ENCODE peak calls at places on chromosomes 6 and 20, in ten cellular contexts. One of them, this sample, is unnamed.

GRCh38 chr6:34227656-34228421 is 8.8 kb upstream of the HMGA1 start:
- DNase-seq in cardiac fibroblast: no peak
- DNase-seq in heart right ventricle: no peak
- DNase-seq in PC-9: peak
- DNase-seq in AG04450: no peak
- DNase-seq in astrocyte of the spinal cord: no peak
- DNase-seq in SK-N-SH: no peak
- DNase-seq in brain microvascular endothelial cell: no peak
- DNase-seq in BE2C: no peak
- DNase-seq in fibroblast of pulmonary artery: no peak
- DNase-seq in this sample: no peak

GRCh38 chr6:26421259-26422144 is 18.8 kb upstream of the BTN3A3 start:
- DNase-seq in cardiac fibroblast: peak
- DNase-seq in heart right ventricle: peak
- DNase-seq in PC-9: peak
- DNase-seq in AG04450: peak
- DNase-seq in astrocyte of the spinal cord: peak
- DNase-seq in SK-N-SH: peak
- DNase-seq in brain microvascular endothelial cell: peak
- DNase-seq in BE2C: peak
- DNase-seq in fibroblast of pulmonary artery: peak
- DNase-seq in this sample: peak

GRCh38 chr6:6557871-6558270 is 30.6 kb upstream of the LY86 start:
- DNase-seq in cardiac fibroblast: no peak
- DNase-seq in heart right ventricle: no peak
- DNase-seq in PC-9: no peak
- DNase-seq in AG04450: no peak
- DNase-seq in astrocyte of the spinal cord: no peak
- DNase-seq in SK-N-SH: no peak
- DNase-seq in brain microvascular endothelial cell: no peak
- DNase-seq in BE2C: no peak
- DNase-seq in fibroblast of pulmonary artery: no peak
- DNase-seq in this sample: no peak

GRCh38 chr20:10713161-10713560 is 39.4 kb upstream of the JAG1 start:
- DNase-seq in cardiac fibroblast: no peak
- DNase-seq in heart right ventricle: no peak
- DNase-seq in PC-9: no peak
- DNase-seq in AG04450: no peak
- DNase-seq in astrocyte of the spinal cord: no peak
- DNase-seq in SK-N-SH: no peak
- DNase-seq in brain microvascular endothelial cell: no peak
- DNase-seq in BE2C: no peak
- DNase-seq in fibroblast of pulmonary artery: no peak
- DNase-seq in this sample: no peak

GRCh38 chr6:131811510-131811909 is 3.7 kb downstream of the ENPP1 start:
- DNase-seq in cardiac fibroblast: no peak
- DNase-seq in heart right ventricle: no peak
- DNase-seq in PC-9: no peak
- DNase-seq in AG04450: no peak
- DNase-seq in astrocyte of the spinal cord: no peak
- DNase-seq in SK-N-SH: no peak
- DNase-seq in brain microvascular endothelial cell: no peak
- DNase-seq in BE2C: no peak
- DNase-seq in fibroblast of pulmonary artery: no peak
- DNase-seq in this sample: no peak

GRCh38 chr6:106496791-106497190 is 132.5 kb downstream of the RTN4IP1 start:
- DNase-seq in cardiac fibroblast: no peak
- DNase-seq in heart right ventricle: no peak
- DNase-seq in PC-9: no peak
- DNase-seq in AG04450: no peak
- DNase-seq in astrocyte of the spinal cord: no peak
- DNase-seq in SK-N-SH: no peak
- DNase-seq in brain microvascular endothelial cell: no peak
- DNase-seq in BE2C: no peak
- DNase-seq in fibroblast of pulmonary artery: no peak
- DNase-seq in this sample: no peak

GRCh38 chr6:135434095-135434494 is 63.4 kb downstream of the AHI1 start:
- DNase-seq in cardiac fibroblast: no peak
- DNase-seq in heart right ventricle: no peak
- DNase-seq in PC-9: no peak
- DNase-seq in AG04450: no peak
- DNase-seq in astrocyte of the spinal cord: no peak
- DNase-seq in SK-N-SH: no peak
- DNase-seq in brain microvascular endothelial cell: no peak
- DNase-seq in BE2C: no peak
- DNase-seq in fibroblast of pulmonary artery: no peak
- DNase-seq in this sample: no peak

GRCh38 chr6:2684059-2684749 is 66.5 kb downstream of the MYLK4 start:
- DNase-seq in cardiac fibroblast: peak
- DNase-seq in heart right ventricle: no peak
- DNase-seq in PC-9: peak
- DNase-seq in AG04450: no peak
- DNase-seq in astrocyte of the spinal cord: peak
- DNase-seq in SK-N-SH: no peak
- DNase-seq in brain microvascular endothelial cell: peak
- DNase-seq in BE2C: no peak
- DNase-seq in fibroblast of pulmonary artery: peak
- DNase-seq in this sample: no peak

GRCh38 chr20:13857304-13857703 is 72.5 kb downstream of the NDUFAF5 start:
- DNase-seq in cardiac fibroblast: no peak
- DNase-seq in heart right ventricle: peak
- DNase-seq in PC-9: no peak
- DNase-seq in AG04450: no peak
- DNase-seq in astrocyte of the spinal cord: no peak
- DNase-seq in SK-N-SH: no peak
- DNase-seq in brain microvascular endothelial cell: no peak
- DNase-seq in BE2C: no peak
- DNase-seq in fibroblast of pulmonary artery: no peak
- DNase-seq in this sample: no peak

GRCh38 chr6:26394289-26394688 is 7.8 kb upstream of the BTN3A1 start:
- DNase-seq in cardiac fibroblast: peak
- DNase-seq in heart right ventricle: peak
- DNase-seq in PC-9: peak
- DNase-seq in AG04450: peak
- DNase-seq in astrocyte of the spinal cord: peak
- DNase-seq in SK-N-SH: no peak
- DNase-seq in brain microvascular endothelial cell: peak
- DNase-seq in BE2C: no peak
- DNase-seq in fibroblast of pulmonary artery: peak
- DNase-seq in this sample: no peak

GRCh38 chr20:15609956-15610355 is 963.3 kb downstream of the KIF16B start:
- DNase-seq in cardiac fibroblast: no peak
- DNase-seq in heart right ventricle: no peak
- DNase-seq in PC-9: no peak
- DNase-seq in AG04450: no peak
- DNase-seq in astrocyte of the spinal cord: no peak
- DNase-seq in SK-N-SH: no peak
- DNase-seq in brain microvascular endothelial cell: no peak
- DNase-seq in BE2C: no peak
- DNase-seq in fibroblast of pulmonary artery: no peak
- DNase-seq in this sample: no peak

DNA sequence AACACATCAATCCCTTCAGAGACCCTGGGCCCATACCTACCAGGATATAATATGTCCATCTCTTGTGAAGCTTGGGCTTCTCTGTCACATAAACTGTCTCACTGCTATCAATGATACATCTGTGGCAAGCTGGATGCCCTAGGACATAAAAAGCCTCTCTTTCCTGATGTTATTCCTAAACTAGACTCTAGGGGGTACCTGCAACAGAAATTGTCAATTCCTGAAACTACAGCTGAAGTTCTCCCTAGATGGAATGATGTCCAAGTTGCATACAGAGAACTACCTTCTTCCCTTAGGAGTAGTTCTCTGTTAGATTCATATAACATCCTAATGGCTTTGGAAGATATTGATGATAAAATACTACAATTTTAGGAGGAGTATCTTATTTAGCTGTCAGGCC is 35.8 kb downstream of the TBX18 start:
- DNase-seq in cardiac fibroblast: peak
- DNase-seq in heart right ventricle: no peak
- DNase-seq in PC-9: no peak
- DNase-seq in AG04450: no peak
- DNase-seq in astrocyte of the spinal cord: peak
- DNase-seq in SK-N-SH: peak
- DNase-seq in brain microvascular endothelial cell: peak
- DNase-seq in BE2C: no peak
- DNase-seq in fibroblast of pulmonary artery: peak
- DNase-seq in this sample: no peak
- TF ChIP-seq CTCF in cardiac fibroblast: peak
- TF ChIP-seq CTCF in heart right ventricle: no peak
- TF ChIP-seq CTCF in PC-9: peak
- TF ChIP-seq CTCF in AG04450: peak
- TF ChIP-seq CTCF in astrocyte of the spinal cord: peak
- TF ChIP-seq CTCF in SK-N-SH: peak
- TF ChIP-seq CTCF in brain microvascular endothelial cell: peak
- TF ChIP-seq CTCF in BE2C: peak
- TF ChIP-seq CTCF in fibroblast of pulmonary artery: peak
- TF ChIP-seq CTCF in this sample: peak

DNA sequence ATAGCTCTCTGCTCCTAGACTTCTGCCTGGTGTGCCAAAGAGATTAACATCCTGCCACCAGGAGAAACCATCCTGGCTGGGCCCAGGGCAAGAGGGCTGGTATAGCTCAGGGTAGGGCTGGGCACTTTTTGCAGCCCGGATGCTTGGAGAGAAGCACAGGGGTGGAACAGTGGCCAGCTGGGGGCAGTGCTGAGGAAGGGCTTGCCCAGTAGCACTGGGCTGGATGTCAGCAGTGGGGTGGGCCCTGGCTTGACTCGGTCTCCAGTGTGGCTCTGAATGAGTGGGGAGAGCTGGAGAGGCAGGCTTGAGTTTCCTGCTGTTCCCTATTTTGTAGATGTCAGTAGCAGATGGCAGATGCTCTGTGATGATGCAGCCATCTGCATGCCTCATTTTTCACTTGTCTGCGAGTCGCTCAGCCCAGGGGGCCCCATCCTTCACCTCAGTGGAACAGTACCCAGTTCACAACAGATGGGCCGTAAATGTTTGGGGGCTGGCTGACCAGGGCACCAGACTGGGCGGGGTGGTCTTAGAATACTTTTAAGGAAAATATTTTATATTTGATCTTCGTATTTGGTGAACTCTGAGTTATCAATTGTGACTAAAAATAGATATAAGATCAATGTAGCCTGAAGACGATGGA is 56.4 kb upstream of the TULP1 start:
- DNase-seq in cardiac fibroblast: peak
- DNase-seq in heart right ventricle: no peak
- DNase-seq in PC-9: no peak
- DNase-seq in AG04450: no peak
- DNase-seq in astrocyte of the spinal cord: peak
- DNase-seq in SK-N-SH: peak
- DNase-seq in brain microvascular endothelial cell: no peak
- DNase-seq in BE2C: peak
- DNase-seq in fibroblast of pulmonary artery: peak
- DNase-seq in this sample: peak
- TF ChIP-seq CTCF in cardiac fibroblast: peak
- TF ChIP-seq CTCF in heart right ventricle: no peak
- TF ChIP-seq CTCF in PC-9: peak
- TF ChIP-seq CTCF in AG04450: peak
- TF ChIP-seq CTCF in astrocyte of the spinal cord: peak
- TF ChIP-seq CTCF in SK-N-SH: peak
- TF ChIP-seq CTCF in brain microvascular endothelial cell: peak
- TF ChIP-seq CTCF in BE2C: peak
- TF ChIP-seq CTCF in fibroblast of pulmonary artery: peak
- TF ChIP-seq CTCF in this sample: peak

DNA sequence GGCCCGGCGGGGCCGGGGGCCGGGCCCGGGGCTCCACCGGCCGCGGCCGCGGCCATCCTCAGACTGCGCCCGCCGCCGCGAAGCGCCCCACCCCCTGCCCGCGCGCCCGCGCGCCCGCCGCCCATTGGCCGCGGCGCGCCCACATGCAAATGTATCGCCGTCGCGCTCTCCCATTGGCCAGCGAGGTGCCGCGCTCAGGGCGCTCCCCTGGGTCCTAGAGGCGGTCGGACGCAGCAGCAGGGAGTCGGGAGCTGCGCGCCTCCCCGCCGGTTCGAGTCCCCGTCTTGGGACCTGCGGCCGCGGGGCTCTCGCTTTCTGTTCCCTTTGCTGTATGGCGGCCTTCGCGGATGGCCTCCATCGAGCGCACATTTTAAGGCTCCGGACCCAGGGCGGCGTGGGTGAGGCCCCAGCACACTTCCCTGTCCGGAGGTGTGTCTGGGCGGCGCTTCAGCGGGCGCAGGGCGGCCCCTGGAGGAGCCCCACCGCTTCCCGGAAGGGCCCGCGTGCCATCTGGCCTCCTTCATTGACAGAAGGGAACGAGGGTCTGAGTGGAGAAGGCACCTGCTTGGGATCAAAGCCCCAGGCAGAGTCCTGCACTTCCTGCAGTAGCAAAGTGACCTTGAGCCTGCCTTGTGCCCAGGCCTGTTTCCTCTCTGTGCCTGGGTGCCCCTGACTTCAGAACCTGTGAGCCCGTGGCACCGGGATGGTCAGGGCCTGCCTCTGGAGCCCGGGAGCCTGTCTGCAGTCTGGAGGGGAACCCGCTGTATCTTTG is at the start of gene CABLES2:
- DNase-seq in cardiac fibroblast: peak
- DNase-seq in heart right ventricle: peak
- DNase-seq in PC-9: peak
- DNase-seq in AG04450: peak
- DNase-seq in astrocyte of the spinal cord: peak
- DNase-seq in SK-N-SH: peak
- DNase-seq in brain microvascular endothelial cell: peak
- DNase-seq in BE2C: peak
- DNase-seq in fibroblast of pulmonary artery: peak
- DNase-seq in this sample: peak
- TF ChIP-seq CTCF in cardiac fibroblast: no peak
- TF ChIP-seq CTCF in heart right ventricle: peak
- TF ChIP-seq CTCF in PC-9: peak
- TF ChIP-seq CTCF in AG04450: no peak
- TF ChIP-seq CTCF in astrocyte of the spinal cord: no peak
- TF ChIP-seq CTCF in SK-N-SH: no peak
- TF ChIP-seq CTCF in brain microvascular endothelial cell: no peak
- TF ChIP-seq CTCF in BE2C: no peak
- TF ChIP-seq CTCF in fibroblast of pulmonary artery: no peak
- TF ChIP-seq CTCF in this sample: no peak

DNA sequence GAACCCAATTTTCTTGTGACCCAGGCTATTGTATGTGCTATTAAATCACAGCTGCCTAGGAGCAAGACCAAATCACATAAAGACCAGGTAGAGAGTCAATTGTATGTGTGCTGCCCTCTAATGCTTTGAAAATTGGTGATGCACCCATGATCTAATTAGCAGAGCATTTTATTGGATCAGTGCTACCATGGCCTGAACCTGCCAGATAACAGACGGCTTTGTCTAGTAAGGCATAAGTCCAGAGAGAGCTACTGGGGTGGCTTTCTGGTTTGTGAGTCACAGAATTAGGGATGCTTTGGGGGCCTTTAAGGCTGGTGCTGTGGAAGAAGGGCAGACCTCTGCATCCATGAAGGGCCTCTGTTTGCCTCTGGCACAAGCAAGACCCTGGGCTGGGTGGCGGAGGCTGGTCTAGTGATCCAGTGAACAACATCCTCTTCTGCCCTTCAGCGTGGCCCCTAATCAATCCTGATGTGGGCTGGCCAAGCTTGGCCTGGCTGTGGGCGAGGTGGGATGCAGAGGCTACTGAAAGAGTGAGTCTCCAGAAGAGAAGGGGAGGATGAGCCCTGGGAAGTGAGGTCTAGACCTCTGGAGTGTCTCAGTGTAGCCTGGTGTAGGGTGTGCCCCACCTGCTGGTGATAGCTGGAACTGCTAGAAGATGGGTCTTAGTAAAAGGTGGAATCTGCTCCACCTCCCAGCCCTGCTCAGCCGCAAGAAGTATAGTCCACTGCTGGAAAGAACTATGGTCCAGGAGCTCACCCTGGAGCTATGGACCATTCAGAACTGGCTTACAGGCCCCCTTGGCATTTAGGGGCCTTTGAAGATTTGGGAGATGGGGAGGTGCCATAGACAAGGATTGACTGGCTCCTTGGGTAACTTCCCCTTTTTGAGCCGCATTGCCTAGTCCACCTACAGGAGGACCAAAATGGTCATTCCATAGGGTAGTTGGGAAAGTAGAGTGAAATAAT is 36.7 kb upstream of the AAR2 start:
- DNase-seq in cardiac fibroblast: peak
- DNase-seq in heart right ventricle: peak
- DNase-seq in PC-9: peak
- DNase-seq in AG04450: peak
- DNase-seq in astrocyte of the spinal cord: peak
- DNase-seq in SK-N-SH: peak
- DNase-seq in brain microvascular endothelial cell: peak
- DNase-seq in BE2C: peak
- DNase-seq in fibroblast of pulmonary artery: peak
- DNase-seq in this sample: peak
- TF ChIP-seq CTCF in cardiac fibroblast: peak
- TF ChIP-seq CTCF in heart right ventricle: peak
- TF ChIP-seq CTCF in PC-9: peak
- TF ChIP-seq CTCF in AG04450: peak
- TF ChIP-seq CTCF in astrocyte of the spinal cord: peak
- TF ChIP-seq CTCF in SK-N-SH: peak
- TF ChIP-seq CTCF in brain microvascular endothelial cell: peak
- TF ChIP-seq CTCF in BE2C: peak
- TF ChIP-seq CTCF in fibroblast of pulmonary artery: peak
- TF ChIP-seq CTCF in this sample: peak

This sample was measured in nephron progenitor cell.